ENCODE peak calls at places on chromosomes 12 and 14, in nine cellular contexts. T is ascending aorta, P is PC-9, F is fibroblast of pulmonary artery, E is psoas muscle, W is H9, I is chondrocyte, S is WTC11, R is HFFc6. G is an unnamed sample.

GRCh38 chr12:42958271-42958674 is 368.7 kb upstream of the PRICKLE1 start:
- DNase-seq in R (no peak), T (no peak), W (no peak), E (no peak), S (no peak), F (peak), I (no peak), P (no peak), G (no peak)

GRCh38 chr14:46651526-46652144 is at the start of gene RPL10L:
- DNase-seq in W (peak), F (no peak), S (peak), I (no peak), T (no peak), E (no peak), R (no peak), P (no peak), G (no peak)

GRCh38 chr12:78793982-78794381 is 70.6 kb upstream of the SYT1 start:
- DNase-seq in R (no peak), S (no peak), E (no peak), I (no peak), W (no peak), T (no peak), P (no peak), F (no peak), G (no peak)

GRCh38 chr14:86513056-86513455 is 983.1 kb downstream of the FLRT2 start:
- DNase-seq in E (no peak), T (no peak), P (no peak), R (no peak), I (no peak), W (no peak), S (no peak), F (no peak), G (no peak)

GRCh38 chr12:45938566-45938965 is 51.8 kb downstream of the SCAF11 start:
- DNase-seq in F (no peak), P (no peak), I (no peak), T (no peak), R (no peak), S (no peak), W (no peak), E (no peak), G (no peak)

GRCh38 chr14:55297611-55298323 is 26.5 kb downstream of the FBXO34 start:
- DNase-seq in F (no peak), T (no peak), R (no peak), I (no peak), E (no peak), P (peak), W (no peak), S (no peak), G (no peak)

GRCh38 chr14:88632512-88632911 is 69.7 kb downstream of the ZC3H14 start:
- DNase-seq in S (no peak), T (no peak), P (no peak), W (no peak), E (no peak), I (no peak), R (no peak), F (no peak), G (no peak)

GRCh38 chr14:89767861-89768268 is 186.7 kb downstream of the EFCAB11 start:
- DNase-seq in E (no peak), R (peak), W (peak), F (peak), T (no peak), S (peak), P (no peak), I (no peak), G (no peak)

GRCh38 chr12:30329281-30329680 is 366.4 kb downstream of the IPO8 start:
- DNase-seq in F (peak), T (no peak), I (no peak), R (no peak), E (no peak), W (no peak), P (no peak), S (no peak), G (no peak)

GRCh38 chr12:53219956-53220856 is 11.8 kb downstream of the RARG start:
- DNase-seq in R (peak), E (peak), P (peak), T (peak), W (peak), I (no peak), F (peak), S (peak), G (no peak)

GRCh38 chr14:38910092-38910491 is 192.9 kb downstream of the SEC23A start:
- DNase-seq in F (no peak), I (no peak), T (no peak), E (no peak), S (no peak), P (no peak), R (no peak), W (no peak), G (no peak)

GRCh38 chr12:63294327-63294632 is 143.3 kb upstream of the AVPR1A start:
- DNase-seq in S (no peak), T (no peak), W (no peak), E (no peak), R (peak), I (no peak), P (peak), F (peak), G (no peak)

GRCh38 chr12:69648476-69648875 is 37.8 kb upstream of the LRRC10 start:
- DNase-seq in S (no peak), E (no peak), P (no peak), F (peak), I (no peak), T (no peak), W (no peak), R (peak), G (no peak)

GRCh38 chr14:91116913-91117588 is 3.2 kb downstream of the DGLUCY start:
- DNase-seq in P (no peak), R (no peak), E (no peak), I (no peak), W (no peak), F (no peak), T (no peak), S (no peak), G (no peak)

GRCh38 chr14:78835052-78835451 is 664.9 kb downstream of the NRXN3 start:
- DNase-seq in T (no peak), E (no peak), P (no peak), W (no peak), F (no peak), I (no peak), S (no peak), R (no peak), G (no peak)

GRCh38 chr12:94262228-94263010 is 114.0 kb downstream of the PLXNC1 start:
- DNase-seq in R (peak), E (peak), T (peak), I (no peak), S (no peak), P (peak), W (no peak), F (peak), G (no peak)

GRCh38 chr12:39392154-39392925 is 50.6 kb downstream of the KIF21A start:
- DNase-seq in E (no peak), I (no peak), P (no peak), T (no peak), W (no peak), F (no peak), R (no peak), S (no peak), G (no peak)

GRCh38 chr14:73909681-73910080 is 23.0 kb downstream of the ZNF410 start:
- DNase-seq in W (no peak), T (no peak), R (no peak), E (no peak), S (no peak), I (no peak), P (no peak), F (no peak), G (no peak)

GRCh38 chr12:116582610-116583009 is 23.4 kb downstream of the MAP1LC3B2 start:
- DNase-seq in S (no peak), I (no peak), T (no peak), W (no peak), E (no peak), R (no peak), P (no peak), F (peak), G (no peak)

GRCh38 chr12:131385313-131386166 is 325.4 kb upstream of the SFSWAP start:
- DNase-seq in W (no peak), P (no peak), F (no peak), T (peak), I (peak), R (no peak), S (no peak), E (no peak), G (no peak)

GRCh38 chr12:123089631-123090353 is 61.1 kb downstream of the PITPNM2 start:
- DNase-seq in S (no peak), I (no peak), T (no peak), P (peak), F (peak), R (peak), W (no peak), E (no peak), G (no peak)

GRCh38 chr12:80761818-80762217 is 45.1 kb downstream of the MYF5 start:
- DNase-seq in T (no peak), R (no peak), E (no peak), W (no peak), F (no peak), I (no peak), S (no peak), P (no peak), G (no peak)

GRCh38 chr14:41873379-41874034 is 266.8 kb downstream of the LRFN5 start:
- DNase-seq in F (peak), I (no peak), T (no peak), W (no peak), P (no peak), R (no peak), E (no peak), S (no peak), G (no peak)

GRCh38 chr12:123971770-123972447 is 722 bp downstream of the CCDC92 start:
- DNase-seq in S (peak), T (no peak), P (peak), R (peak), W (peak), E (peak), F (peak), I (no peak), G (no peak)

DNA sequence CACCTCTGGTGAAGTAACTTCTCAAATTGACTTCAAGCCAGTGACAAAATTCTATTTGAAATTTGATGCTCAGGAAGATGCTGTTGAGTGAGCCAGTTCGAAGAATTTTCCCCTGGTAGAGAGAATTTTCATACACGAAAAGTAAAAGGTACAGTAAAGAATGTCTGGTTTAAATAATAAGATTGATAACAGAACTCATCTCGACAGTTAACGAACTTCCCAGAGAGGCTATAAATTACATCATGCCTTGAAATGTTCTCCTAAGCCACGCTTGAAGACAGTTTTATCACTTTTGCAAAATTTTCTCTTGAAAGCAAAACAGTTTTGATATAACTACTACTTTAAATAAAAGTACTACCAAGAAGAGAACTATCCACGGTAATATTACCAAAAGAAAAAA is 14.4 kb upstream of the OR11G2 start:
- DNase-seq in P (no peak), F (no peak), R (no peak), W (no peak), E (no peak), I (no peak), T (no peak), S (no peak), G (no peak)
- TF ChIP-seq CTCF in P (no peak), F (no peak), R (no peak), W (no peak), E (no peak), I (no peak), T (no peak), S (no peak), G (no peak)

GRCh38 chr12:109387425-109388166 is 39.9 kb downstream of the MYO1H start:
- DNase-seq in R (peak), E (no peak), I (no peak), P (peak), S (peak), T (no peak), W (peak), F (peak), G (no peak)
- TF ChIP-seq CTCF in R (peak), E (peak), I (peak), P (peak), S (peak), T (no peak), W (peak), F (peak), G (peak)

DNA sequence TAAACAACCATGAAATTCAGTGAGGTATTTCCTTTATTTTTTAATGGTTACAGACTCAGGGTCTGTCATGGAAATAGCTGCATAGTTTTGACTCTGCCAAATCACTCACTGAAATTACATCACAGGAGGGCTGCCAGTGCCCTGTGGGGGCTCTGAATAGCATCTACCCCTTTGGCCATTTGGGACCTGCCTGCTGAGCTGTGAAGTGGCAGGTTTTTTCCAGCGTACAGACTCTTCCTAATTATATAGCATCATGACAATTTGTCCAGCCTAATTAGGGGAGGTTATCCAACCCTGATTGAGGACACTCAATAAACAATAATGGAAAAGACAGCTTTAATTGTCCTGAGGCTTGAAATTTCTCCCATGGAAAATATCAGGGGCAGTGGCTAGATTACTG is 1.8 kb upstream of the COCH start:
- DNase-seq in P (no peak), F (no peak), S (no peak), R (no peak), I (no peak), T (no peak), E (no peak), W (no peak), G (no peak)
- TF ChIP-seq CTCF in P (no peak), F (no peak), S (no peak), R (no peak), I (no peak), T (no peak), E (no peak), W (no peak), G (no peak)

GRCh38 chr12:54390668-54391551 is 6.4 kb upstream of the ZNF385A start:
- DNase-seq in S (peak), P (peak), W (peak), R (no peak), E (peak), I (no peak), T (no peak), F (no peak), G (peak)
- TF ChIP-seq CTCF in S (no peak), P (no peak), W (peak), R (peak), E (no peak), I (peak), T (no peak), F (no peak), G (no peak)

DNA sequence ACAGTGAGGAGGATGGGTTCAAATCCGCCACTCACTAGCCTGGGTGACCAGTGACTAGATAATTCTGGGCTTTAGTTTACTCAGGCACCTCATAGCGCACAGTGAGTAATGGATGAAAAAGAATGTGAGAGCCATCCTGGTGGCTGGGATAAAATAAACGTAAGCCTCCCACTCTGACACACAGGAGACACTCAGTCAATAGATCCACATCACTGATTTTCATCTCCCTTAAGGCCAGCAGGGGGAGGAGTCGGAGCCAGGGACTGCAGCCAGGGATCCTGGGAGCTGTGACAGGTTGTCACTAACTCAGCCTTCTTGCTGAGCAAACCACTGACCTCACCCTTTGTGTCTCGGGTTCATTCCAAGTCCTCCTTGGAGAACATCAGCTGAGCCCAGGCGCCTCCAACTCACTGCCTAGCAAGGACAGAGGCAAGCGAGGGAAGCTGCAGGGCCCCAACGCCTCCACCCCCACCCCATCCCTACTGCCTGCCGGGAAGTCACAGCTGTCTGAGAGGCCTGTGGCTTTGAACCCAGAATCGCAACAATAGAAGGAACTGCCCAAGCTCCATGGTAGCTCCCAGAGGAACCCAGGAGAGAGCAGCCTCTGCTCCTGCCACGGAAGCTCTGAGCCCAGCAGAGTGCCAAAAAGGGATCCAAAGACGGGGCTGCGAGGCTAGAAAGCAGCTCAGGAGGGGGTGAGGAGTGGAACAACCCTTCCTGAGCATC is 30.7 kb downstream of the PXN start:
- DNase-seq in F (peak), R (peak), S (peak), I (no peak), T (peak), P (peak), W (peak), E (peak), G (no peak)
- TF ChIP-seq CTCF in F (peak), R (peak), S (no peak), I (peak), T (no peak), P (peak), W (peak), E (peak), G (peak)

GRCh38 chr12:106189341-106189740 is 50.6 kb upstream of the NUAK1 start:
- DNase-seq in R (no peak), E (no peak), T (no peak), W (no peak), S (no peak), P (no peak), I (no peak), F (no peak), G (no peak)
- TF ChIP-seq CTCF in R (peak), E (no peak), T (no peak), W (peak), S (no peak), P (no peak), I (no peak), F (no peak), G (no peak)

GRCh38 chr14:104150201-104151027 is 12.0 kb downstream of the KIF26A start:
- DNase-seq in E (peak), F (peak), T (no peak), R (no peak), W (peak), I (no peak), P (no peak), S (peak), G (peak)
- TF ChIP-seq CTCF in E (no peak), F (peak), T (no peak), R (peak), W (peak), I (peak), P (peak), S (peak), G (no peak)